ENCODE peak calls at places on chromosomes 12 and 14, in ten cellular contexts. Y is epithelial cell of esophagus; E is HAP-1; G is GM04503; S is stimulated activated CD4-positive, alpha-beta T cell treated with anti-CD3 and anti-CD28 coated beads, Interleukin-2, amount 100 ng/mL, for 24 hours; P is brain microvascular endothelial cell; Q is T-helper 17 cell; I is RPMI7951; L is HuH-7.5; M is suprapubic skin. C is an unnamed sample.

GRCh38 chr14:54797556-54797955 is 105.1 kb downstream of the GCH1 start:
- DNase-seq in Y (no peak), E (no peak), G (no peak), S (no peak), P (no peak), Q (no peak), I (no peak), L (no peak), M (no peak), C (no peak)

GRCh38 chr14:103023881-103024473 is 33.4 kb downstream of the CDC42BPB start:
- DNase-seq in Y (peak; percentile 49), E (no peak), G (no peak), S (no peak), P (peak; percentile 79), Q (no peak), I (peak; percentile 29), L (no peak), M (no peak), C (no peak)

GRCh38 chr12:76646366-76646765 is 86.8 kb upstream of the OSBPL8 start:
- DNase-seq in Y (no peak), E (no peak), G (no peak), S (no peak), P (no peak), Q (no peak), I (no peak), L (no peak), M (no peak), C (no peak)

GRCh38 chr12:42097971-42098370 is 46.7 kb downstream of the GXYLT1 start:
- DNase-seq in Y (no peak), E (peak; percentile 74), G (no peak), S (no peak), P (no peak), Q (no peak), I (peak; percentile 26), L (no peak), M (no peak), C (no peak)

GRCh38 chr12:53510181-53510812 is 3.0 kb upstream of the NPFF start:
- DNase-seq in Y (no peak), E (no peak), G (no peak), S (no peak), P (no peak), Q (no peak), I (no peak), L (no peak), M (peak; percentile 43), C (no peak)

GRCh38 chr14:64646103-64646502 is 58.1 kb upstream of the PLEKHG3 start:
- DNase-seq in Y (no peak), E (no peak), G (no peak), S (no peak), P (no peak), Q (no peak), I (no peak), L (no peak), M (no peak), C (no peak)

GRCh38 chr14:29805415-29806123 is 122.1 kb downstream of the PRKD1 start:
- DNase-seq in Y (peak; percentile 51), E (no peak), G (peak; percentile 51), S (no peak), P (peak; percentile 56), Q (no peak), I (peak; percentile 79), L (no peak), M (no peak), C (no peak)

GRCh38 chr12:59077153-59077930 is 157.0 kb upstream of the LRIG3 start:
- DNase-seq in Y (peak; percentile 96), E (no peak), G (no peak), S (no peak), P (no peak), Q (no peak), I (no peak), L (no peak), M (no peak), C (no peak)

GRCh38 chr12:42585175-42585845 is 4.2 kb downstream of the PRICKLE1 start:
- DNase-seq in Y (peak; percentile 76), E (no peak), G (no peak), S (no peak), P (no peak), Q (no peak), I (no peak), L (no peak), M (no peak), C (no peak)

GRCh38 chr12:14995583-14996425 is 23.0 kb downstream of the PDE6H start:
- DNase-seq in Y (peak; percentile 72), E (peak; percentile 40), G (no peak), S (no peak), P (no peak), Q (no peak), I (peak; percentile 50), L (no peak), M (no peak), C (no peak)

C was measured in effector memory CD4-positive, alpha-beta T cell.